ENCODE peak calls at places on chromosomes 12 and 14, in five cellular contexts. One of them, this sample, is unnamed.

GRCh38 chr12:121209221-121209620 is 708 bp upstream of the P2RX4 start:
- DNase-seq in K562: no peak
- DNase-seq in tibial nerve: no peak
- DNase-seq in upper lobe of left lung: no peak
- DNase-seq in A549: no peak
- DNase-seq in this sample: no peak

GRCh38 chr14:61547186-61548121 is 147.9 kb upstream of the HIF1A start:
- DNase-seq in upper lobe of left lung: no peak
- DNase-seq in A549: peak; percentile 74
- DNase-seq in tibial nerve: no peak
- DNase-seq in K562: no peak
- DNase-seq in this sample: no peak

GRCh38 chr12:68538722-68539614 is 71.7 kb upstream of the RAP1B start:
- DNase-seq in tibial nerve: peak; percentile 67
- DNase-seq in A549: no peak
- DNase-seq in upper lobe of left lung: no peak
- DNase-seq in K562: peak; percentile 19
- DNase-seq in this sample: peak; percentile 33

GRCh38 chr12:24560867-24561266 is 388.0 kb downstream of the BCAT1 start:
- DNase-seq in upper lobe of left lung: no peak
- DNase-seq in tibial nerve: no peak
- DNase-seq in K562: no peak
- DNase-seq in A549: no peak
- DNase-seq in this sample: no peak

GRCh38 chr12:5259523-5259922 is 172.4 kb upstream of the NTF3 start:
- DNase-seq in A549: no peak
- DNase-seq in upper lobe of left lung: no peak
- DNase-seq in tibial nerve: no peak
- DNase-seq in K562: no peak
- DNase-seq in this sample: no peak

GRCh38 chr14:35963209-35963608 is 137.1 kb downstream of the BRMS1L start:
- DNase-seq in tibial nerve: no peak
- DNase-seq in A549: peak; percentile 27
- DNase-seq in upper lobe of left lung: no peak
- DNase-seq in K562: no peak
- DNase-seq in this sample: no peak

GRCh38 chr12:1584326-1584725 is 10.1 kb downstream of the FBXL14 start:
- DNase-seq in A549: no peak
- DNase-seq in upper lobe of left lung: no peak
- DNase-seq in tibial nerve: no peak
- DNase-seq in K562: no peak
- DNase-seq in this sample: no peak

GRCh38 chr12:68477256-68477655 is 133.4 kb upstream of the RAP1B start:
- DNase-seq in A549: no peak
- DNase-seq in K562: no peak
- DNase-seq in upper lobe of left lung: no peak
- DNase-seq in tibial nerve: no peak
- DNase-seq in this sample: no peak

GRCh38 chr12:12704593-12705230 is 8.7 kb upstream of the GPR19 start:
- DNase-seq in K562: peak; percentile 69
- DNase-seq in upper lobe of left lung: no peak
- DNase-seq in A549: peak; percentile 94
- DNase-seq in tibial nerve: no peak
- DNase-seq in this sample: peak; percentile 62

GRCh38 chr14:103476631-103477030 is 46.0 kb downstream of the CKB start:
- DNase-seq in A549: no peak
- DNase-seq in tibial nerve: no peak
- DNase-seq in upper lobe of left lung: no peak
- DNase-seq in K562: no peak
- DNase-seq in this sample: no peak

GRCh38 chr14:64725360-64725815 is 21.2 kb downstream of the PLEKHG3 start:
- DNase-seq in tibial nerve: no peak
- DNase-seq in upper lobe of left lung: no peak
- DNase-seq in A549: no peak
- DNase-seq in K562: no peak
- DNase-seq in this sample: no peak

GRCh38 chr12:14327717-14328116 is 37.8 kb upstream of the ATF7IP start:
- DNase-seq in A549: no peak
- DNase-seq in upper lobe of left lung: no peak
- DNase-seq in tibial nerve: no peak
- DNase-seq in K562: no peak
- DNase-seq in this sample: no peak

GRCh38 chr14:64701660-64702059 is 2.6 kb upstream of the PLEKHG3 start:
- DNase-seq in upper lobe of left lung: no peak
- DNase-seq in tibial nerve: no peak
- DNase-seq in K562: no peak
- DNase-seq in A549: no peak
- DNase-seq in this sample: no peak

GRCh38 chr14:52043690-52044089 is 25.2 kb downstream of the NID2 start:
- DNase-seq in upper lobe of left lung: no peak
- DNase-seq in K562: peak; percentile 24
- DNase-seq in tibial nerve: no peak
- DNase-seq in A549: peak; percentile 60
- DNase-seq in this sample: peak; percentile 36

GRCh38 chr14:85732031-85732430 is 202.1 kb downstream of the FLRT2 start:
- DNase-seq in tibial nerve: no peak
- DNase-seq in upper lobe of left lung: no peak
- DNase-seq in A549: no peak
- DNase-seq in K562: no peak
- DNase-seq in this sample: no peak

GRCh38 chr14:21025374-21026151 is 702 bp upstream of the NDRG2 start:
- DNase-seq in tibial nerve: peak; percentile 77
- DNase-seq in K562: peak; percentile 66
- DNase-seq in A549: no peak
- DNase-seq in upper lobe of left lung: peak; percentile 86
- DNase-seq in this sample: peak; percentile 35

GRCh38 chr12:26340649-26341048 is 145.3 kb downstream of the SSPN start:
- DNase-seq in upper lobe of left lung: no peak
- DNase-seq in tibial nerve: no peak
- DNase-seq in A549: no peak
- DNase-seq in K562: no peak
- DNase-seq in this sample: no peak

GRCh38 chr14:88841741-88842140 is 17.3 kb downstream of the TTC8 start:
- DNase-seq in tibial nerve: no peak
- DNase-seq in K562: no peak
- DNase-seq in A549: no peak
- DNase-seq in upper lobe of left lung: no peak
- DNase-seq in this sample: no peak

GRCh38 chr12:14403711-14404164 is 38.3 kb downstream of the ATF7IP start:
- DNase-seq in A549: peak; percentile 30
- DNase-seq in tibial nerve: no peak
- DNase-seq in K562: peak; percentile 14
- DNase-seq in upper lobe of left lung: no peak
- DNase-seq in this sample: no peak

GRCh38 chr14:55430024-55430690 is 10.3 kb downstream of the TBPL2 start:
- DNase-seq in tibial nerve: no peak
- DNase-seq in K562: peak; percentile 23
- DNase-seq in upper lobe of left lung: no peak
- DNase-seq in A549: peak; percentile 79
- DNase-seq in this sample: no peak

GRCh38 chr12:47085815-47086252 is 6.1 kb upstream of the AMIGO2 start:
- DNase-seq in tibial nerve: no peak
- DNase-seq in K562: no peak
- DNase-seq in A549: peak; percentile 94
- DNase-seq in upper lobe of left lung: no peak
- DNase-seq in this sample: no peak

GRCh38 chr14:37903561-37904191 is 304.0 kb upstream of the SSTR1 start:
- DNase-seq in K562: peak; percentile 20
- DNase-seq in tibial nerve: no peak
- DNase-seq in upper lobe of left lung: no peak
- DNase-seq in A549: peak; percentile 53
- DNase-seq in this sample: no peak

GRCh38 chr12:29148065-29148957 is 767 bp upstream of the FAR2 start:
- DNase-seq in tibial nerve: no peak
- DNase-seq in K562: peak; percentile 20
- DNase-seq in A549: peak; percentile 5
- DNase-seq in upper lobe of left lung: no peak
- DNase-seq in this sample: no peak

GRCh38 chr12:870378-870777 is 79.1 kb downstream of the RAD52 start:
- DNase-seq in upper lobe of left lung: no peak
- DNase-seq in K562: no peak
- DNase-seq in A549: no peak
- DNase-seq in tibial nerve: no peak
- DNase-seq in this sample: no peak

GRCh38 chr12:24054411-24054810 is 104.9 kb upstream of the SOX5 start:
- DNase-seq in K562: no peak
- DNase-seq in A549: no peak
- DNase-seq in upper lobe of left lung: no peak
- DNase-seq in tibial nerve: no peak
- DNase-seq in this sample: no peak

GRCh38 chr14:105147701-105148603 is 20.6 kb downstream of the JAG2 start:
- DNase-seq in upper lobe of left lung: peak; percentile 81
- DNase-seq in tibial nerve: no peak
- DNase-seq in K562: no peak
- DNase-seq in A549: no peak
- DNase-seq in this sample: no peak

GRCh38 chr12:91211869-91212268 is 29.3 kb upstream of the DCN start:
- DNase-seq in K562: no peak
- DNase-seq in tibial nerve: no peak
- DNase-seq in upper lobe of left lung: no peak
- DNase-seq in A549: no peak
- DNase-seq in this sample: no peak

GRCh38 chr12:40473979-40474378 is 218.3 kb upstream of the CNTN1 start:
- DNase-seq in tibial nerve: no peak
- DNase-seq in K562: no peak
- DNase-seq in A549: no peak
- DNase-seq in upper lobe of left lung: no peak
- DNase-seq in this sample: no peak

GRCh38 chr14:100030441-100031153 is 34.6 kb upstream of the EVL start:
- DNase-seq in A549: peak; percentile 37
- DNase-seq in K562: no peak
- DNase-seq in tibial nerve: no peak
- DNase-seq in upper lobe of left lung: no peak
- DNase-seq in this sample: no peak

GRCh38 chr14:69775012-69775411 is 8.1 kb downstream of the SRSF5 start:
- DNase-seq in tibial nerve: no peak
- DNase-seq in K562: no peak
- DNase-seq in upper lobe of left lung: no peak
- DNase-seq in A549: no peak
- DNase-seq in this sample: no peak

GRCh38 chr12:62604373-62604772 is 137.7 kb downstream of the MON2 start:
- DNase-seq in K562: no peak
- DNase-seq in upper lobe of left lung: no peak
- DNase-seq in A549: no peak
- DNase-seq in tibial nerve: no peak
- DNase-seq in this sample: no peak

GRCh38 chr12:12686925-12687324 is 9.1 kb downstream of the GPR19 start:
- DNase-seq in tibial nerve: no peak
- DNase-seq in A549: no peak
- DNase-seq in upper lobe of left lung: no peak
- DNase-seq in K562: no peak
- DNase-seq in this sample: no peak

GRCh38 chr14:58296731-58297130 is 1.6 kb upstream of the ARID4A start:
- DNase-seq in A549: no peak
- DNase-seq in K562: peak; percentile 8
- DNase-seq in upper lobe of left lung: no peak
- DNase-seq in tibial nerve: no peak
- DNase-seq in this sample: no peak
- H3K27ac ChIP-seq in A549: peak overlapping the region; percentile 91
- H3K27ac ChIP-seq in K562: peak overlapping the region; percentile 99
- H3K27ac ChIP-seq in upper lobe of left lung: peak overlapping the region; percentile 99
- H3K27ac ChIP-seq in tibial nerve: peak overlapping the region; percentile 98
- H3K27ac ChIP-seq in this sample: peak overlapping the region; percentile 91

DNA sequence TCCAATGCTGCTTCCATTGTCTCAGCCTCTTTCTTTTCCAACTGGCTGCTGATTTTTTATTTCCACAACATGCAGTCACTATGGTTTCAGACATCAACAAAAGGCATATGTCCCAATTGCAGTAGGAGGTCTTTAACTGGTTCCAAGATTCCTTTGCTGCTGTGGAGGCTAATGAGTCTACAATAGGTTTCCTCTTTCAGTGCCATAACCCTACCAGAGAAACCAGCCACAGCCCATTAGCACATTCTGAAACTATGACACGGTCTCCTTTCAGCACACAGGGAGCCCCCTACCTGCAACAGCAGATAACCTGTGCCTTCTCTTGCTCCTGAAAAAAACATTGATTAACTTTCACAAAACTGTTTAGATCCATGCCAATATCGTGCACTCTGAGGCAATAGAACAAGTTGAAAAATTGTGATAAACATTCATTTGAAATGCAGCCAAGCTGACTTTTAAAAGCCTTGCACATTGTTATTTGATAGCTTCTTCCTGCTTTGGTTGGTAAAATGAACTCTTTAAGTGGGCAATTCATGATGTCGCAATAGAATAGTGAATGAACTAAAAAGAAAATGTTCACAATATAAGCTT is 32.4 kb downstream of the PLEKHG7 start:
- DNase-seq in A549: peak; percentile 26
- DNase-seq in tibial nerve: no peak
- DNase-seq in K562: no peak
- DNase-seq in upper lobe of left lung: no peak
- DNase-seq in this sample: no peak
- TF ChIP-seq EP300 in A549: no peak
- TF ChIP-seq EP300 in tibial nerve: peak; percentile 87
- TF ChIP-seq EP300 in K562: no peak
- TF ChIP-seq EP300 in upper lobe of left lung: no peak
- TF ChIP-seq EP300 in this sample: no peak

DNA sequence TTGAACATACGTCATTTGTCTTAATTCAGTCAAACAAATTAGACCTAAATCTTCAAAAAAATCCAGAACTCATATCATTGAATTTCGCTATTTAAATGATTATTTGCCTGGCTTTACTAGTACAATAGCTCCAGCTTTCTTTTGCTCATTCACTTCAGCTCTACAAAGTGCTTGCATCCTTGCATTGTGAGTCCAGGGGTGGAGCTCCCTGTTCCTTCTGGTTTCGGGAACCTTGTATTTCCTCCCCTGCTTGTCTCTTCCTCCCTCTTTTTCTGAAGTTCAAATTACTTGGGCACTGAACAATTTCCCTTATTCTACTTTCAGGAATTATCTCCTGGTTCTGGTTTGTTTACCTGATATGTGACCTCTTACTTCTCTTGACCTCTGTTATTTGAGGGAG is 58.1 kb upstream of the KITLG start:
- DNase-seq in A549: no peak
- DNase-seq in tibial nerve: no peak
- DNase-seq in upper lobe of left lung: no peak
- DNase-seq in K562: no peak
- DNase-seq in this sample: no peak
- H3K27ac ChIP-seq in A549: no peak overlapping the region
- H3K27ac ChIP-seq in tibial nerve: peak overlapping the region; percentile 75
- H3K27ac ChIP-seq in upper lobe of left lung: no peak overlapping the region
- H3K27ac ChIP-seq in K562: no peak overlapping the region
- H3K27ac ChIP-seq in this sample: no peak overlapping the region

GRCh38 chr14:96268426-96269358 is 12.7 kb downstream of the BDKRB1 start:
- DNase-seq in K562: no peak
- DNase-seq in A549: peak; percentile 78
- DNase-seq in tibial nerve: peak; percentile 32
- DNase-seq in upper lobe of left lung: no peak
- DNase-seq in this sample: no peak

GRCh38 chr14:96265387-96265786 is 9.4 kb downstream of the BDKRB1 start:
- DNase-seq in tibial nerve: no peak
- DNase-seq in A549: no peak
- DNase-seq in upper lobe of left lung: no peak
- DNase-seq in K562: no peak
- DNase-seq in this sample: no peak

GRCh38 chr14:96267916-96268315 is 11.9 kb downstream of the BDKRB1 start:
- DNase-seq in K562: no peak
- DNase-seq in upper lobe of left lung: no peak
- DNase-seq in tibial nerve: no peak
- DNase-seq in A549: no peak
- DNase-seq in this sample: no peak

GRCh38 chr14:96269359-96269710 is 13.3 kb downstream of the BDKRB1 start:
- DNase-seq in tibial nerve: no peak
- DNase-seq in upper lobe of left lung: peak; percentile 74
- DNase-seq in A549: no peak
- DNase-seq in K562: no peak
- DNase-seq in this sample: no peak

GRCh38 chr14:96267336-96267735 is 11.3 kb downstream of the BDKRB1 start:
- DNase-seq in tibial nerve: no peak
- DNase-seq in A549: no peak
- DNase-seq in upper lobe of left lung: no peak
- DNase-seq in K562: no peak
- DNase-seq in this sample: no peak
- TF ChIP-seq EP300 in tibial nerve: no peak
- TF ChIP-seq EP300 in A549: no peak
- TF ChIP-seq EP300 in upper lobe of left lung: no peak
- TF ChIP-seq EP300 in K562: no peak
- TF ChIP-seq EP300 in this sample: no peak

This sample was measured in stomach.